ENCODE peak calls at places on chromosomes 16 and 17, in eight cellular contexts. M is cardiac muscle cell, U is fibroblast of pulmonary artery, F is ascending aorta, G is lower lobe of right lung, P is IMR-90, V is upper lobe of right lung, C is hepatocyte. Q is an unnamed sample.

GRCh38 chr16:23497543-23497868 is 12.8 kb downstream of the GGA2 start:
- DNase-seq in M (no peak), U (no peak), F (no peak), G (no peak), P (no peak), V (no peak), C (no peak), Q (no peak)

GRCh38 chr17:77865109-77865611 is 93.3 kb upstream of the TNRC6C start:
- DNase-seq in M (no peak), U (no peak), F (no peak), G (peak; percentile 30), P (no peak), V (peak; percentile 40), C (no peak), Q (no peak)

GRCh38 chr16:19162085-19162484 is 6.0 kb upstream of the SYT17 start:
- DNase-seq in M (no peak), U (no peak), F (no peak), G (no peak), P (peak; percentile 17), V (no peak), C (no peak), Q (no peak)

GRCh38 chr16:11621920-11622651 is 35.4 kb upstream of the LITAF start:
- DNase-seq in M (no peak), U (no peak), F (no peak), G (no peak), P (no peak), V (peak; percentile 74), C (no peak), Q (peak; percentile 73)

GRCh38 chr16:77987772-77988171 is 34.6 kb upstream of the CLEC3A start:
- DNase-seq in M (no peak), U (no peak), F (no peak), G (no peak), P (no peak), V (no peak), C (no peak), Q (no peak)

GRCh38 chr17:68182940-68183551 is 64.8 kb upstream of the AMZ2 start:
- DNase-seq in M (no peak), U (no peak), F (no peak), G (no peak), P (no peak), V (no peak), C (no peak), Q (peak; percentile 85)

GRCh38 chr16:20904507-20905079 is 4.0 kb downstream of the LYRM1 start:
- DNase-seq in M (no peak), U (peak; percentile 86), F (no peak), G (no peak), P (peak; percentile 60), V (no peak), C (no peak), Q (peak; percentile 9)

GRCh38 chr17:43449470-43450202 is 34.1 kb upstream of the DHX8 start:
- DNase-seq in M (no peak), U (no peak), F (no peak), G (no peak), P (no peak), V (no peak), C (peak; percentile 44), Q (no peak)

GRCh38 chr16:81739503-81739902 is 39.6 kb upstream of the PLCG2 start:
- DNase-seq in M (no peak), U (no peak), F (no peak), G (no peak), P (no peak), V (no peak), C (no peak), Q (no peak)

GRCh38 chr17:57574040-57574513 is 171.0 kb downstream of the CCDC182 start:
- DNase-seq in M (no peak), U (peak; percentile 85), F (peak; percentile 86), G (no peak), P (peak; percentile 43), V (no peak), C (peak; percentile 62), Q (no peak)

GRCh38 chr16:5928476-5929055 is 831.0 kb upstream of the EEF2KMT start:
- DNase-seq in M (no peak), U (no peak), F (no peak), G (no peak), P (no peak), V (no peak), C (no peak), Q (no peak)

GRCh38 chr16:71648921-71649320 is 22.9 kb downstream of the MARVELD3 start:
- DNase-seq in M (no peak), U (no peak), F (no peak), G (no peak), P (no peak), V (no peak), C (no peak), Q (no peak)
- TF ChIP-seq CTCF in M (peak; percentile 57), U (peak; percentile 48), F (no peak), G (no peak), P (peak; percentile 20), V (peak; percentile 23), C (peak; percentile 23), Q (no peak)

DNA sequence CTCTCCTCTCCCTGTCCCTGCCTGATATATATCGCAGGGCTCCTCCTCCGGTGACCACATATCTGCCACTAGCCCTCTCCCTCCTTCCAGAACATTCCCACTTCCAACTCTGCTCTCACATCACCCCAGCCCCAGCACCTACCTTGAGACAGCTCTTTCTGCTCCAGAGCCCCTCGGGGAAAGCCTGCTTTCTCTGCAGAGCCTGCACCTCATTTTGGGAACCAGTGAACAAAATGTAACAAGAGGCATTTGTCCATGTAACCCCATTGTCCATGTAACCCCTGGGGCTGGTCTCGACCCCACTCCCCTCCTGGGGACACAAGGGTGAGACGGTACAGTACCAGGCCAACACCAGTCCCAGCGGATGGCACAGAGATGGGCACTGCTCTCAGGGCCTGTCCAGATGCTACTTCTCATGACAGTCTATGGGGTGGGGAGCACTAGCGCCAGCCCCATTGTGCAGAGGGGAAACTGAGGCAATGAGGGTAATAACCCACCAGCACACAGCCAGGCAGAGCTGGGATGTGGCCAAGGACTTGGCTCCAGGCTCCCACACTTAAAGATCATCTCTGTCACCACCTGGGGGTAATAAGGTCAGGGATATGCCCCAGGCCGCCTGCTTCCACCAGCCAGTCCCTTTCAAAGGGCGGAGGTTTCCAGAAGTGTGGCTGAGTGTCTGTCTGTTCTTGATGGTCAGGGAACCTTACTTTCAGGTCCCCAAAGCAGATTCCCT is 42.8 kb downstream of the TBC1D16 start:
- DNase-seq in M (no peak), U (no peak), F (no peak), G (no peak), P (no peak), V (no peak), C (no peak), Q (no peak)
- H3K4me3 ChIP-seq in M (no peak overlapping the region), U (no peak overlapping the region), F (no peak overlapping the region), G (no peak overlapping the region), P (no peak overlapping the region), V (no peak overlapping the region), C (no peak overlapping the region), Q (peak overlapping the region; percentile 71)

DNA sequence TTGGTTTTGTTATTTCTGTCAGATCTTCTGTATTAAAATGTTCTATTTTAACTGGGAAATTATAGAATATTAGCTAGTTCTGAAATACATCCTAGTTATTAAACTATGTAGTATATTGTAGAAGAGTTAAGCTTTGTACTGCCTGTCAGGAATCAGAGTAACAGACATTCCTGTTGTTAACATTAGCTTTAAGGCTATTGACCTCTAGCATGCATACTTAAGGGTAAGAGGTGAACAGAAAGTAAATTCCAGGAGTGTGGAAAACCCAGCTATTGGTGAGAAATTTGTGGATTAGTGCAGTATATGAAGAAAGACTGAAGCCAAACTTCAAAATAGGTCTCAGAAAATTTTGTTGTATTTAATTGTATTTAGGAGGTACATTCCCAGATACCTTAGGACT is 111.3 kb downstream of the CHD9 start:
- DNase-seq in M (peak; percentile 45), U (no peak), F (no peak), G (no peak), P (no peak), V (no peak), C (no peak), Q (no peak)
- TF ChIP-seq CTCF in M (no peak), U (no peak), F (no peak), G (no peak), P (no peak), V (no peak), C (no peak), Q (no peak)

GRCh38 chr17:38577645-38578173 is 28.0 kb downstream of the SRCIN1 start:
- DNase-seq in M (no peak), U (no peak), F (no peak), G (no peak), P (no peak), V (no peak), C (no peak), Q (no peak)

GRCh38 chr17:38579934-38580333 is 25.8 kb downstream of the SRCIN1 start:
- DNase-seq in M (peak; percentile 87), U (peak; percentile 42), F (no peak), G (peak; percentile 67), P (peak; percentile 13), V (no peak), C (peak; percentile 77), Q (no peak)

GRCh38 chr17:38577244-38577643 is 28.5 kb downstream of the SRCIN1 start:
- DNase-seq in M (no peak), U (no peak), F (no peak), G (no peak), P (no peak), V (no peak), C (no peak), Q (no peak)

GRCh38 chr17:38578229-38578628 is 27.5 kb downstream of the SRCIN1 start:
- DNase-seq in M (no peak), U (no peak), F (no peak), G (no peak), P (no peak), V (no peak), C (no peak), Q (no peak)

GRCh38 chr17:38578641-38579480 is 26.9 kb downstream of the SRCIN1 start:
- DNase-seq in M (no peak), U (no peak), F (no peak), G (no peak), P (no peak), V (no peak), C (no peak), Q (no peak)
- H3K4me3 ChIP-seq in M (peak overlapping the region; percentile 11), U (no peak overlapping the region), F (peak overlapping the region; percentile 4), G (no peak overlapping the region), P (no peak overlapping the region), V (no peak overlapping the region), C (no peak overlapping the region), Q (no peak overlapping the region)